ENCODE peak calls at places on chromosomes 11 and 22, in nine cellular contexts. C is NCI-H1105 treated with DMSO at 0.1 percent for 48 hours; G is PC-3; Z is CD8-positive, alpha-beta T cell; Y is fibroblast of lung; U is cardiac muscle cell; A is NCI-H1930; I is Peyer's patch; K is hippocampal formation. T is an unnamed sample.

GRCh38 chr22:42933783-42934144 is 76.7 kb upstream of the ARFGAP3 start:
- DNase-seq in C (no peak), G (peak; percentile 80), Z (no peak), Y (peak; percentile 97), U (peak; percentile 93), A (no peak), I (no peak), K (no peak), T (peak; percentile 97)

GRCh38 chr22:19466848-19467752 is 11.9 kb downstream of the UFD1 start:
- DNase-seq in C (no peak), G (no peak), Z (no peak), Y (no peak), U (no peak), A (no peak), I (no peak), K (no peak), T (no peak)

GRCh38 chr11:66338276-66339162 is 2.3 kb upstream of the RIN1 start:
- DNase-seq in C (no peak), G (no peak), Z (no peak), Y (no peak), U (no peak), A (no peak), I (no peak), K (no peak), T (no peak)

GRCh38 chr11:61625525-61625924 is 44.6 kb upstream of the SYT7 start:
- DNase-seq in C (no peak), G (no peak), Z (no peak), Y (no peak), U (no peak), A (no peak), I (no peak), K (no peak), T (no peak)

GRCh38 chr22:45376703-45377102 is 36.7 kb downstream of the SMC1B start:
- DNase-seq in C (no peak), G (no peak), Z (no peak), Y (no peak), U (peak; percentile 81), A (no peak), I (peak; percentile 55), K (no peak), T (no peak)

GRCh38 chr22:46881373-46882118 is 119.1 kb downstream of the TBC1D22A start:
- DNase-seq in C (no peak), G (peak; percentile 49), Z (no peak), Y (peak; percentile 16), U (no peak), A (no peak), I (no peak), K (no peak), T (peak; percentile 73)

GRCh38 chr22:27663031-27663367 is 138.6 kb downstream of the MN1 start:
- DNase-seq in C (no peak), G (no peak), Z (no peak), Y (no peak), U (no peak), A (no peak), I (no peak), K (no peak), T (no peak)

GRCh38 chr11:113906038-113906437 is 1.4 kb downstream of the HTR3B start:
- DNase-seq in C (no peak), G (peak; percentile 93), Z (no peak), Y (peak; percentile 8), U (peak; percentile 17), A (peak; percentile 54), I (peak; percentile 59), K (no peak), T (peak; percentile 51)

GRCh38 chr11:111922803-111923202 is 4.1 kb downstream of the C11orf52 start:
- DNase-seq in C (no peak), G (peak; percentile 65), Z (no peak), Y (peak; percentile 78), U (peak; percentile 91), A (no peak), I (no peak), K (no peak), T (peak; percentile 89)

GRCh38 chr22:37599161-37599560 is 9.5 kb upstream of the GGA1 start:
- DNase-seq in C (peak; percentile 20), G (peak; percentile 8), Z (no peak), Y (no peak), U (no peak), A (no peak), I (peak; percentile 79), K (no peak), T (no peak)

GRCh38 chr11:76640540-76640939 is 30.0 kb downstream of the LRRC32 start:
- DNase-seq in C (no peak), G (no peak), Z (no peak), Y (no peak), U (no peak), A (no peak), I (no peak), K (no peak), T (no peak)

GRCh38 chr11:86990520-86990919 is 35.3 kb upstream of the FZD4 start:
- DNase-seq in C (no peak), G (peak; percentile 82), Z (no peak), Y (peak; percentile 86), U (peak; percentile 54), A (no peak), I (no peak), K (no peak), T (peak; percentile 79)

GRCh38 chr11:38824573-38824972 is 2226.5 kb upstream of the RAG2 start:
- DNase-seq in C (no peak), G (peak; percentile 54), Z (no peak), Y (peak; percentile 14), U (peak; percentile 25), A (no peak), I (no peak), K (no peak), T (peak; percentile 19)

GRCh38 chr11:120168960-120169681 is 31.2 kb upstream of the TRIM29 start:
- DNase-seq in C (peak; percentile 74), G (peak; percentile 77), Z (peak; percentile 69), Y (peak; percentile 49), U (peak; percentile 79), A (peak; percentile 71), I (peak; percentile 75), K (peak; percentile 83), T (peak; percentile 45)

GRCh38 chr11:24163146-24163545 is 333.7 kb upstream of the LUZP2 start:
- DNase-seq in C (no peak), G (no peak), Z (no peak), Y (peak; percentile 68), U (no peak), A (no peak), I (no peak), K (no peak), T (peak; percentile 15)

GRCh38 chr11:46216040-46216764 is 61.3 kb upstream of the CREB3L1 start:
- DNase-seq in C (no peak), G (no peak), Z (no peak), Y (peak; percentile 4), U (peak; percentile 41), A (no peak), I (no peak), K (no peak), T (peak; percentile 33)

GRCh38 chr11:129352627-129353026 is 23.0 kb upstream of the BARX2 start:
- DNase-seq in C (no peak), G (no peak), Z (no peak), Y (no peak), U (no peak), A (no peak), I (no peak), K (no peak), T (no peak)

GRCh38 chr11:75855191-75855590 is 40.2 kb downstream of the UVRAG start:
- DNase-seq in C (no peak), G (no peak), Z (no peak), Y (no peak), U (no peak), A (no peak), I (no peak), K (no peak), T (no peak)

GRCh38 chr11:134497586-134497985 is 85.5 kb upstream of the B3GAT1 start:
- DNase-seq in C (no peak), G (no peak), Z (no peak), Y (no peak), U (no peak), A (no peak), I (peak; percentile 59), K (no peak), T (no peak)

GRCh38 chr22:38272373-38273134 is at the start of gene TMEM184B:
- DNase-seq in C (peak; percentile 57), G (peak; percentile 72), Z (peak; percentile 89), Y (peak; percentile 54), U (peak; percentile 78), A (peak; percentile 85), I (peak; percentile 90), K (peak; percentile 75), T (peak; percentile 58)

GRCh38 chr11:59152312-59152967 is 9.8 kb downstream of the FAM111A start:
- DNase-seq in C (no peak), G (no peak), Z (no peak), Y (no peak), U (no peak), A (no peak), I (no peak), K (no peak), T (no peak)

GRCh38 chr11:70244698-70245097 is 25.8 kb upstream of the PPFIA1 start:
- DNase-seq in C (no peak), G (peak; percentile 56), Z (no peak), Y (peak; percentile 98), U (peak; percentile 81), A (no peak), I (no peak), K (no peak), T (peak; percentile 98)

GRCh38 chr11:14422052-14422813 is 63.2 kb upstream of the RRAS2 start:
- DNase-seq in C (peak; percentile 79), G (peak; percentile 97), Z (no peak), Y (peak; percentile 100), U (peak; percentile 100), A (no peak), I (peak; percentile 74), K (peak; percentile 36), T (peak; percentile 100)

GRCh38 chr11:28223577-28223976 is 115.4 kb downstream of the METTL15 start:
- DNase-seq in C (no peak), G (no peak), Z (no peak), Y (no peak), U (no peak), A (no peak), I (no peak), K (no peak), T (no peak)

GRCh38 chr11:92455221-92455790 is 230.7 kb downstream of the FAT3 start:
- DNase-seq in C (peak; percentile 70), G (no peak), Z (no peak), Y (no peak), U (no peak), A (no peak), I (no peak), K (no peak), T (no peak)

GRCh38 chr22:49826603-49827306 is 918 bp downstream of the BRD1 start:
- DNase-seq in C (no peak), G (no peak), Z (peak; percentile 58), Y (peak; percentile 55), U (peak; percentile 57), A (no peak), I (peak; percentile 64), K (peak; percentile 22), T (peak; percentile 32)

GRCh38 chr11:46452918-46453517 is 61.4 kb upstream of the CHRM4 start:
- DNase-seq in C (no peak), G (no peak), Z (no peak), Y (no peak), U (no peak), A (no peak), I (no peak), K (no peak), T (no peak)

GRCh38 chr11:86955674-86956522 is 703 bp upstream of the FZD4 start:
- DNase-seq in C (peak; percentile 74), G (peak; percentile 83), Z (no peak), Y (peak; percentile 78), U (peak; percentile 89), A (peak; percentile 44), I (peak; percentile 83), K (peak; percentile 63), T (peak; percentile 61)

GRCh38 chr22:23713696-23714595 is 23.1 kb downstream of the RGL4 start:
- DNase-seq in C (no peak), G (no peak), Z (no peak), Y (no peak), U (no peak), A (no peak), I (no peak), K (no peak), T (no peak)

T was measured in IMR-90.